ENCODE peak calls at places on chromosomes 11 and 22, in nine cellular contexts. N is GF-D8; F is activated naive CD4-positive, alpha-beta T cell treated with anti-CD3 and anti-CD28 coated beads, Interleukin-2, amount 50 U/mL, for 72 hours; E is amniotic stem cell; I is kidney glomerular epithelial cell; H is EL; G is HEK293T; L is activated CD4-positive, alpha-beta T cell treated with anti-CD3 and anti-CD28 coated beads, Interleukin-2, amount 10 ng/mL, durations not matched to agents 7 days and 5 days; A is posterior cingulate gyrus. Q is an unnamed sample.

GRCh38 chr11:32374261-32374711 is 61.1 kb downstream of the WT1 start:
- DNase-seq in H (peak), L (peak), A (no peak), E (no peak), N (peak), F (peak), G (peak), I (no peak), Q (peak)

GRCh38 chr11:68912254-68912653 is 8.6 kb downstream of the IGHMBP2 start:
- DNase-seq in F (no peak), L (no peak), I (no peak), A (no peak), G (no peak), E (no peak), H (peak), N (no peak), Q (no peak)

GRCh38 chr11:62472063-62472884 is 53.4 kb downstream of the SCGB1A1 start:
- DNase-seq in I (no peak), E (no peak), N (no peak), L (no peak), A (no peak), H (peak), G (no peak), F (no peak), Q (peak)

GRCh38 chr11:86374586-86374985 is at the start of gene CCDC81:
- DNase-seq in E (no peak), F (no peak), I (no peak), N (no peak), H (no peak), L (no peak), G (no peak), A (peak), Q (no peak)

GRCh38 chr11:122430490-122430889 is 225.0 kb upstream of the UBASH3B start:
- DNase-seq in E (no peak), L (no peak), N (no peak), F (no peak), H (no peak), I (no peak), A (no peak), G (no peak), Q (no peak)

GRCh38 chr11:64724863-64725535 is 2.0 kb upstream of the NRXN2 start:
- DNase-seq in N (no peak), G (no peak), I (no peak), H (no peak), A (no peak), E (no peak), F (no peak), L (no peak), Q (no peak)

GRCh38 chr11:83549984-83550667 is 264.0 kb upstream of the CCDC90B start:
- DNase-seq in F (no peak), G (no peak), A (no peak), E (no peak), L (no peak), I (no peak), N (no peak), H (no peak), Q (no peak)

GRCh38 chr11:22130462-22131053 is 62.3 kb upstream of the ANO5 start:
- DNase-seq in N (no peak), E (no peak), H (no peak), L (no peak), A (no peak), I (no peak), F (no peak), G (peak), Q (peak)

GRCh38 chr22:30742291-30743256 is 47.9 kb downstream of the OSBP2 start:
- DNase-seq in E (no peak), H (peak), F (peak), G (no peak), A (no peak), L (no peak), N (no peak), I (no peak), Q (no peak)

GRCh38 chr22:49657275-49657973 is 170.2 kb downstream of the BRD1 start:
- DNase-seq in I (no peak), G (no peak), F (peak), E (no peak), N (peak), H (no peak), A (no peak), L (peak), Q (peak)

Q was measured in MV-4-11.